ENCODE peak calls at places on chromosomes 11 and 22, in four cellular contexts. D is uterus, O is cardiac muscle cell, G is putamen. C is an unnamed sample.

GRCh38 chr11:133040289-133040893 is 491.9 kb downstream of the OPCML start:
- DNase-seq in G (no peak), O (no peak), D (no peak), C (no peak)

GRCh38 chr22:44430716-44431115 is 67.3 kb downstream of the RTL6 start:
- DNase-seq in G (no peak), O (no peak), D (no peak), C (no peak)

GRCh38 chr22:18925368-18926064 is 10.6 kb downstream of the PRODH start:
- DNase-seq in D (no peak), G (no peak), O (no peak), C (no peak)

GRCh38 chr11:8030526-8031247 is 43.5 kb downstream of the EIF3F start:
- DNase-seq in O (no peak), G (no peak), D (no peak), C (no peak)

GRCh38 chr11:30431127-30431814 is 108.4 kb downstream of the ARL14EP start:
- DNase-seq in O (no peak), G (no peak), D (no peak), C (no peak)

GRCh38 chr22:44357962-44358553 is 45.3 kb upstream of the SHISAL1 start:
- DNase-seq in D (peak), O (peak), G (no peak), C (no peak)

GRCh38 chr11:73313652-73314051 is 5.6 kb downstream of the ARHGEF17 start:
- DNase-seq in O (no peak), D (no peak), G (no peak), C (peak)

GRCh38 chr11:112533682-112534081 is 273.0 kb upstream of the PLET1 start:
- DNase-seq in D (no peak), G (no peak), O (no peak), C (no peak)

C was measured in GM20000.